ENCODE peak calls at places on chromosomes 5 and 9, in four cellular contexts. One of them, this sample, is unnamed.

GRCh38 chr5:139968547-139969261 is 74.4 kb downstream of the NRG2 start:
- DNase-seq in hepatic stellate cell: peak
- DNase-seq in NCI-H345: peak
- DNase-seq in endothelial cell: peak
- DNase-seq in this sample: peak

GRCh38 chr9:106441283-106441682 is 421.7 kb upstream of the ZNF462 start:
- DNase-seq in hepatic stellate cell: no peak
- DNase-seq in NCI-H345: no peak
- DNase-seq in endothelial cell: peak
- DNase-seq in this sample: no peak

GRCh38 chr5:27241564-27242257 is 203.3 kb upstream of the CDH9 start:
- DNase-seq in hepatic stellate cell: no peak
- DNase-seq in NCI-H345: no peak
- DNase-seq in endothelial cell: no peak
- DNase-seq in this sample: no peak

GRCh38 chr9:34957492-34958410 is at the start of gene PHF24:
- DNase-seq in hepatic stellate cell: peak
- DNase-seq in NCI-H345: peak
- DNase-seq in endothelial cell: peak
- DNase-seq in this sample: no peak

GRCh38 chr5:60945760-60946253 is 802 bp downstream of the NDUFAF2 start:
- DNase-seq in hepatic stellate cell: peak
- DNase-seq in NCI-H345: no peak
- DNase-seq in endothelial cell: no peak
- DNase-seq in this sample: peak

GRCh38 chr5:72194846-72195245 is 87.6 kb downstream of the MAP1B start:
- DNase-seq in hepatic stellate cell: no peak
- DNase-seq in NCI-H345: no peak
- DNase-seq in endothelial cell: no peak
- DNase-seq in this sample: peak

GRCh38 chr5:92364986-92365550 is 982.0 kb upstream of the ARRDC3 start:
- DNase-seq in hepatic stellate cell: no peak
- DNase-seq in NCI-H345: no peak
- DNase-seq in endothelial cell: no peak
- DNase-seq in this sample: no peak

GRCh38 chr5:37615184-37615583 is 224.7 kb downstream of the GDNF start:
- DNase-seq in hepatic stellate cell: peak
- DNase-seq in NCI-H345: no peak
- DNase-seq in endothelial cell: no peak
- DNase-seq in this sample: no peak

GRCh38 chr9:111443454-111443853 is 40.7 kb downstream of the ECPAS start:
- DNase-seq in hepatic stellate cell: no peak
- DNase-seq in NCI-H345: no peak
- DNase-seq in endothelial cell: no peak
- DNase-seq in this sample: no peak

GRCh38 chr5:149550267-149550582 is 1.0 kb downstream of the CSNK1A1 start:
- DNase-seq in hepatic stellate cell: peak
- DNase-seq in NCI-H345: no peak
- DNase-seq in endothelial cell: no peak
- DNase-seq in this sample: no peak

GRCh38 chr9:112831281-112831851 is 59.3 kb downstream of the SLC46A2 start:
- DNase-seq in hepatic stellate cell: no peak
- DNase-seq in NCI-H345: no peak
- DNase-seq in endothelial cell: no peak
- DNase-seq in this sample: no peak

GRCh38 chr9:89600831-89601230 is 4.0 kb upstream of the GADD45G start:
- DNase-seq in hepatic stellate cell: no peak
- DNase-seq in NCI-H345: no peak
- DNase-seq in endothelial cell: no peak
- DNase-seq in this sample: no peak

GRCh38 chr9:87029904-87030303 is 82.6 kb upstream of the GAS1 start:
- DNase-seq in hepatic stellate cell: no peak
- DNase-seq in NCI-H345: no peak
- DNase-seq in endothelial cell: no peak
- DNase-seq in this sample: no peak

GRCh38 chr5:130978475-130978874 is 186.6 kb downstream of the HINT1 start:
- DNase-seq in hepatic stellate cell: no peak
- DNase-seq in NCI-H345: no peak
- DNase-seq in endothelial cell: no peak
- DNase-seq in this sample: no peak

GRCh38 chr9:93460689-93461413 is 7.5 kb upstream of the FAM120AOS start:
- DNase-seq in hepatic stellate cell: no peak
- DNase-seq in NCI-H345: no peak
- DNase-seq in endothelial cell: no peak
- DNase-seq in this sample: no peak

GRCh38 chr9:137240321-137240840 is 706 bp upstream of the TUBB4B start:
- DNase-seq in hepatic stellate cell: peak
- DNase-seq in NCI-H345: peak
- DNase-seq in endothelial cell: peak
- DNase-seq in this sample: no peak

GRCh38 chr5:948472-949274 is 56.0 kb downstream of the TRIP13 start:
- DNase-seq in hepatic stellate cell: no peak
- DNase-seq in NCI-H345: no peak
- DNase-seq in endothelial cell: no peak
- DNase-seq in this sample: no peak